ENCODE peak calls at places on chromosomes 7 and 10, in ten cellular contexts. O, A, G, U, H, W, J, C, X and B are unnamed samples.

GRCh38 chr7:92843034-92843760 is 6.8 kb upstream of the CDK6 start:
- DNase-seq in J (no peak), A (no peak), U (no peak), H (peak), O (no peak), G (no peak), W (no peak), C (no peak), X (no peak), B (no peak)

GRCh38 chr7:14425559-14425958 is 436.1 kb upstream of the ETV1 start:
- DNase-seq in W (no peak), C (no peak), H (no peak), U (no peak), G (no peak), O (no peak), J (no peak), X (no peak), A (no peak), B (no peak)

GRCh38 chr10:34723746-34724145 is 91.3 kb downstream of the PARD3 start:
- DNase-seq in X (no peak), W (peak), A (peak), H (peak), O (no peak), U (no peak), G (no peak), C (peak), J (no peak), B (peak)

GRCh38 chr7:4079366-4079765 is 602.7 kb upstream of the FOXK1 start:
- DNase-seq in A (no peak), H (no peak), C (no peak), G (no peak), J (no peak), O (no peak), U (no peak), X (no peak), W (no peak), B (no peak)

GRCh38 chr7:33196194-33196593 is 66.8 kb downstream of the BBS9 start:
- DNase-seq in W (no peak), X (no peak), J (no peak), U (no peak), C (no peak), H (peak), G (no peak), A (peak), O (no peak), B (no peak)

GRCh38 chr7:133429371-133429770 is 176.5 kb downstream of the EXOC4 start:
- DNase-seq in A (no peak), J (no peak), U (no peak), W (no peak), X (no peak), C (no peak), H (no peak), G (no peak), O (no peak), B (no peak)

GRCh38 chr7:141027043-141027442 is 12.3 kb upstream of the MRPS33 start:
- DNase-seq in X (peak), H (no peak), J (no peak), A (no peak), G (no peak), W (no peak), C (no peak), U (no peak), O (no peak), B (no peak)

GRCh38 chr7:30585675-30586074 is 9.0 kb upstream of the GARS1 start:
- DNase-seq in U (no peak), H (no peak), X (no peak), C (no peak), J (no peak), W (no peak), O (no peak), G (no peak), A (no peak), B (no peak)

GRCh38 chr7:44980393-44981034 is 1.7 kb upstream of the MYO1G start:
- DNase-seq in X (no peak), W (peak), O (peak), J (no peak), C (no peak), G (peak), U (no peak), H (peak), A (no peak), B (no peak)

GRCh38 chr10:72567884-72568283 is 58.0 kb downstream of the MICU1 start:
- DNase-seq in X (no peak), C (no peak), A (no peak), W (no peak), O (no peak), G (no peak), H (no peak), U (no peak), J (no peak), B (no peak)

GRCh38 chr10:90930971-90931841 is 10.3 kb upstream of the ANKRD1 start:
- DNase-seq in H (peak), G (no peak), O (no peak), J (no peak), U (peak), A (no peak), W (peak), C (peak), X (peak), B (peak)

GRCh38 chr10:33955676-33956075 is 621.2 kb upstream of the NRP1 start:
- DNase-seq in C (no peak), A (no peak), U (no peak), O (no peak), H (peak), G (no peak), X (no peak), J (no peak), W (no peak), B (no peak)